ENCODE peak calls at places on chromosomes 2 and 18, in seven cellular contexts. A, P, Z, J, H, L and S are unnamed samples.
A peak's percentile ranks its signal among the peaks of the same experiment; 100 is the strongest.

GRCh38 chr2:177983183-177983788 is 89.3 kb downstream of the PDE11A start:
- ATAC-seq in H (peak; percentile 31), P (no peak), A (peak; percentile 95), J (no peak), Z (peak; percentile 60), L (peak; percentile 55), S (no peak)

GRCh38 chr2:105100064-105100840 is 62.4 kb downstream of the MRPS9 start:
- ATAC-seq in J (no peak), A (no peak), L (no peak), H (peak; percentile 50), P (no peak), Z (peak; percentile 65), S (no peak)

GRCh38 chr2:86596118-86596517 is 27.5 kb downstream of the RNF103 start:
- ATAC-seq in L (no peak), P (peak; percentile 83), Z (peak; percentile 93), H (no peak), J (no peak), A (no peak), S (no peak)

GRCh38 chr2:24873619-24874018 is 46.4 kb downstream of the ADCY3 start:
- ATAC-seq in A (no peak), Z (peak; percentile 52), H (no peak), L (no peak), J (no peak), P (peak; percentile 28), S (peak; percentile 68)

GRCh38 chr18:31977270-31977872 is 34.4 kb upstream of the TRAPPC8 start:
- ATAC-seq in H (peak; percentile 25), L (peak; percentile 52), J (no peak), A (peak; percentile 87), P (peak; percentile 64), Z (peak; percentile 93), S (peak; percentile 61)

GRCh38 chr2:226115102-226115831 is 684.4 kb downstream of the IRS1 start:
- ATAC-seq in A (peak; percentile 88), J (peak; percentile 98), Z (peak; percentile 63), P (no peak), L (peak; percentile 37), H (no peak), S (peak; percentile 59)

GRCh38 chr18:5106730-5107129 is 90.3 kb downstream of the AKAIN1 start:
- ATAC-seq in A (no peak), Z (no peak), L (no peak), P (no peak), J (no peak), H (no peak), S (no peak)

GRCh38 chr2:164182116-164182637 is 439.1 kb downstream of the GRB14 start:
- ATAC-seq in Z (no peak), H (no peak), P (no peak), A (no peak), L (no peak), J (no peak), S (no peak)

GRCh38 chr2:162457021-162457420 is 113.1 kb downstream of the GCA start:
- ATAC-seq in L (no peak), Z (no peak), J (no peak), A (no peak), P (no peak), H (no peak), S (no peak)